ENCODE peak calls at places on chromosomes 4 and X, in eight cellular contexts. J is GM23248, O is cardiac muscle cell, Z is body of pancreas, T is heart right ventricle, C is vagina, G is aorta, M is fibroblast of lung. X is an unnamed sample. For H3K4me1, the result is how much of the 10 kb centered on the place peaks cover.

GRCh38 chrX:130167040-130167439 is 1.4 kb upstream of the AIFM1 start:
- DNase-seq in J (no peak), O (no peak), Z (no peak), T (no peak), C (no peak), G (no peak), M (no peak), X (no peak)

GRCh38 chrX:8914636-8915035 is 113.5 kb upstream of the FAM9A start:
- DNase-seq in J (peak), O (no peak), Z (no peak), T (no peak), C (no peak), G (no peak), M (no peak), X (no peak)

GRCh38 chr4:188869581-188869980 is 730.3 kb downstream of the TRIML1 start:
- DNase-seq in J (no peak), O (no peak), Z (no peak), T (no peak), C (no peak), G (no peak), M (peak), X (no peak)

GRCh38 chr4:153522800-153523089 is 56.6 kb downstream of the TMEM131L start:
- DNase-seq in J (no peak), O (no peak), Z (no peak), T (no peak), C (no peak), G (no peak), M (no peak), X (no peak)

GRCh38 chr4:2364654-2365053 is 53.8 kb downstream of the ZFYVE28 start:
- DNase-seq in J (peak), O (no peak), Z (peak), T (peak), C (no peak), G (peak), M (peak), X (peak)

GRCh38 chr4:52035190-52035589 is 2.9 kb downstream of the SGCB start:
- DNase-seq in J (no peak), O (no peak), Z (no peak), T (no peak), C (no peak), G (no peak), M (no peak), X (no peak)

GRCh38 chrX:101482296-101482695 is 3.0 kb upstream of the ARMCX4 start:
- DNase-seq in J (peak), O (no peak), Z (no peak), T (no peak), C (no peak), G (no peak), M (peak), X (no peak)

GRCh38 chr4:113639311-113639710 is 122.2 kb downstream of the CAMK2D start:
- DNase-seq in J (no peak), O (no peak), Z (no peak), T (no peak), C (no peak), G (no peak), M (no peak), X (no peak)

GRCh38 chr4:139144161-139144859 is 32.7 kb downstream of the ELF2 start:
- DNase-seq in J (peak), O (peak), Z (peak), T (peak), C (no peak), G (no peak), M (peak), X (peak)
- H3K4me1 ChIP-seq in J (under half), O (under half), Z (under half), T (under half), C (under half), G (under half), M (under half), X (under half)

DNA sequence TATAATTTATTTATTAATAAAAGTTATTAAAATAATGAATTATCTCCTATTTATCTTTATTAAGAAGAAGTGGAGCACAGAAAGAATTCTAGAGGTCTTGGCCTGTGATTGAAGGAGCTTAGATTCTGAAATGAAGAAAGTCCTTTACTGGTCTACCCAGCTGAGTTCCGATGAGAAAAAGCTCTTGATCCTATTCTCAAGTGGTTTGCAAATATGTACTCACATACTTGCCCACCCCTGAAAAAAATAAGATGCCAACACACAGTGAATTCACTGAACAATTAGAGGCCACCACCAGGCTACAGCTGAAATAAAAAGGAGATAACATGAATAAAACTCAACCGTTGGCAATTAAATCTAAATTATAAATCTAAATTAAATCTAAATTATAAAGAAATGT is 253.4 kb downstream of the MAPK10 start:
- DNase-seq in J (no peak), O (no peak), Z (no peak), T (no peak), C (no peak), G (no peak), M (no peak), X (no peak)
- H3K4me3 ChIP-seq in J (no peak), O (no peak), Z (no peak), T (no peak), C (no peak), G (no peak), M (no peak), X (no peak)

DNA sequence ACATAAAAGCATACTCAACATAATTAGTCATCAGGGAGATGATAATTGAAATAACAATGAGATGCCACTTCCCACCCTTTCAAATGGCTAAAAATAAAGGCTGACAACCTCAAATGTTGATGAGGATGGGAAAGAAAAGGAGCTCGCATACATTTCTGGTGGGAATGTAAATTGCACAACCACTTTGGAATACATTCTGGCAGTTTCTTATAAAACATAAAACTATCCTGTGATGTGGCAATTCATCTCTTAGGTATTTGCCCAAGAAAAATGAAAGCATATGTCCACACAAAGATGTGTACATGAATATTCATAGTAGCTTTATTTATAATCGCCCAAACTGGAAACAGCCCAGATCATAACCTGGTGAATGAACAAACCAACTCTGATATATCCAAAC is 682 bp upstream of the ZNF275 start:
- DNase-seq in J (peak), O (no peak), Z (no peak), T (no peak), C (no peak), G (no peak), M (peak), X (no peak)
- H3K4me1 ChIP-seq in J (under half), O (under half), Z (under half), T (under half), C (under half), G (under half), M (under half), X (under half)

GRCh38 chr4:5704276-5704675 is 4.1 kb downstream of the EVC2 start:
- DNase-seq in J (no peak), O (no peak), Z (no peak), T (no peak), C (peak), G (no peak), M (no peak), X (no peak)

GRCh38 chr4:5705672-5706310 is 2.6 kb downstream of the EVC2 start:
- DNase-seq in J (no peak), O (peak), Z (peak), T (no peak), C (peak), G (no peak), M (no peak), X (no peak)

GRCh38 chr4:5706486-5707290 is 1.7 kb downstream of the EVC2 start:
- DNase-seq in J (no peak), O (no peak), Z (no peak), T (no peak), C (peak), G (peak), M (no peak), X (no peak)

GRCh38 chr4:5701971-5702370 is 6.4 kb downstream of the EVC2 start:
- DNase-seq in J (no peak), O (no peak), Z (no peak), T (no peak), C (no peak), G (no peak), M (no peak), X (no peak)

DNA sequence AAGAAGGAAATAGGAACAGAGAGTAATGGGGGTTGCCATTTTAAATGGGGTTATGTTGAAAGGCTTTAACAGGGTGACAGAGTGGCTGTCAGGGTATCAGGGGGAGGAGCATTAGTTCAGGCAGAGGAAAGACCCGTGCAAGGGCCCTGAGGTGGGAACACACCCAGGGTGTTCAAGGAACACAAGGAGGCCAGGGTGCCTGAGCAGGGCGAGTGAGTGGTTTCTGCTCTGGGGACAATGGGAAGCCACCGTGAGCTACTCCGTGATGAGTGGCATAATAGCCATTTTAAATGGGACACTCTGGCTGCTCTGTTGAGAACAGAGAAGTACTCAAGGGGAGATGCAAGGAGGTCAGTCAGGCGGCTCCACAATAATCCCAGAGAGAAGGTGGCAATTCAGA is 4.5 kb downstream of the EVC2 start:
- DNase-seq in J (no peak), O (no peak), Z (no peak), T (no peak), C (peak), G (no peak), M (no peak), X (no peak)
- H3K4me3 ChIP-seq in J (no peak), O (no peak), Z (no peak), T (no peak), C (no peak), G (no peak), M (no peak), X (no peak)

GRCh38 chr4:41209187-41209586 is 5.2 kb downstream of the APBB2 start:
- DNase-seq in J (no peak), O (no peak), Z (peak), T (no peak), C (no peak), G (no peak), M (no peak), X (no peak)

GRCh38 chr4:41209901-41210300 is 4.4 kb downstream of the APBB2 start:
- DNase-seq in J (no peak), O (no peak), Z (no peak), T (no peak), C (no peak), G (no peak), M (no peak), X (no peak)

GRCh38 chr4:41205854-41206460 is 8.4 kb downstream of the APBB2 start:
- DNase-seq in J (peak), O (no peak), Z (no peak), T (no peak), C (no peak), G (no peak), M (no peak), X (no peak)

GRCh38 chr4:41205130-41205529 is 9.2 kb downstream of the APBB2 start:
- DNase-seq in J (no peak), O (no peak), Z (no peak), T (no peak), C (no peak), G (no peak), M (no peak), X (no peak)

DNA sequence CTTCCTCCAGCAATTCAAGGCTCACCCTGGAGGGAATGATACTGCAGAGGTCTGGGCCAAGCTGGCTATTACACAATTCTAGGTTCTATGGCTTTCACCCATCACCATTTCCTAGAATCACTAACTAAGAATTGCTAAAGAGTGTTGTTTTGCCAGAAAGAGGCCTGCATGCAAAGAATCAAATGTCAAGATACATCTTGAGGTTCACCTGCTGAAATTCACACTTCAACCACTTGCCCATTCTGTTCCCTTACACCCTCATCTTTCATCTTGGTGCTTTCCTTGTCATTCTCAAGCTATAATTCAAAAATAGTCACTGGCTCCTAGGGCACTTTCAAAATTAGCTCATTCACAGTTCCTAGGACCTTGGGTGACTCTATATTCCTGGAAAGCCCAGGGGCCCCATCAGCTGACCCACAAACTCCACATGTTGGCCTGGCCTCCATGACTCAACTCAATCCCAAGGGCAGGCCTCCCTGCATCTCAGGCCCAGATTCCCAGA is 7.0 kb downstream of the APBB2 start:
- DNase-seq in J (peak), O (no peak), Z (no peak), T (no peak), C (no peak), G (no peak), M (peak), X (no peak)
- H3K4me1 ChIP-seq in J (half or more), O (under half), Z (under half), T (half or more), C (under half), G (under half), M (under half), X (under half)

X was measured in upper lobe of right lung.